ENCODE peak calls at places on chromosomes 3 and 15, in six cellular contexts. Q is IMR-90, Z is neuronal stem cell, R is H1, S is mesenchymal stem cell, N is trophoblast cell. D is an unnamed sample.

GRCh38 chr3:52670621-52671521 is 14.8 kb downstream of the PBRM1 start:
- DNase-seq in Q (peak; percentile 100), Z (no peak), R (no peak), S (peak; percentile 100), N (peak; percentile 99), D (no peak)

GRCh38 chr3:137020315-137020714 is 62.5 kb downstream of the IL20RB start:
- DNase-seq in Q (peak; percentile 27), Z (no peak), R (no peak), S (no peak), N (no peak), D (no peak)

GRCh38 chr15:90761629-90762028 is 44.5 kb downstream of the BLM start:
- DNase-seq in Q (no peak), Z (no peak), R (no peak), S (no peak), N (no peak), D (no peak)

GRCh38 chr3:151974067-151974466 is 100.6 kb downstream of the SUCNR1 start:
- DNase-seq in Q (peak; percentile 36), Z (no peak), R (no peak), S (peak; percentile 51), N (peak; percentile 59), D (no peak)

GRCh38 chr3:16841906-16842709 is 42.6 kb upstream of the PLCL2 start:
- DNase-seq in Q (no peak), Z (no peak), R (peak; percentile 53), S (no peak), N (no peak), D (peak; percentile 47)

GRCh38 chr3:45486926-45487325 is 98.5 kb downstream of the LARS2 start:
- DNase-seq in Q (no peak), Z (no peak), R (no peak), S (no peak), N (no peak), D (no peak)

GRCh38 chr3:158727499-158728377 is 4.5 kb downstream of the RARRES1 start:
- DNase-seq in Q (peak; percentile 83), Z (peak; percentile 45), R (no peak), S (peak; percentile 77), N (peak; percentile 88), D (peak; percentile 39)

GRCh38 chr15:50302581-50302980 is 37.1 kb upstream of the HDC start:
- DNase-seq in Q (no peak), Z (no peak), R (no peak), S (no peak), N (no peak), D (no peak)

GRCh38 chr15:62737551-62737950 is 305.0 kb upstream of the TPM1 start:
- DNase-seq in Q (no peak), Z (no peak), R (no peak), S (no peak), N (no peak), D (no peak)

GRCh38 chr3:171049831-171050444 is 23.4 kb upstream of the SLC2A2 start:
- DNase-seq in Q (peak; percentile 61), Z (peak; percentile 48), R (peak; percentile 65), S (peak; percentile 64), N (peak; percentile 66), D (peak; percentile 68)

GRCh38 chr3:8575364-8576104 is 69.1 kb downstream of the SSUH2 start:
- DNase-seq in Q (peak; percentile 51), Z (no peak), R (no peak), S (peak; percentile 61), N (no peak), D (no peak)

GRCh38 chr3:22977650-22978289 is 225.4 kb upstream of the UBE2E2 start:
- DNase-seq in Q (no peak), Z (no peak), R (no peak), S (no peak), N (peak; percentile 47), D (no peak)

GRCh38 chr3:11582123-11582968 is 61.4 kb downstream of the VGLL4 start:
- DNase-seq in Q (peak; percentile 89), Z (no peak), R (peak; percentile 62), S (peak; percentile 79), N (no peak), D (peak; percentile 61)

GRCh38 chr3:185423178-185423577 is 60.2 kb downstream of the MAP3K13 start:
- DNase-seq in Q (peak; percentile 35), Z (no peak), R (no peak), S (peak; percentile 21), N (peak; percentile 26), D (no peak)

GRCh38 chr3:114666613-114667012 is 372.8 kb downstream of the TIGIT start:
- DNase-seq in Q (no peak), Z (no peak), R (no peak), S (no peak), N (no peak), D (no peak)

GRCh38 chr3:195553268-195553667 is 10.1 kb upstream of the PPP1R2 start:
- DNase-seq in Q (no peak), Z (no peak), R (no peak), S (no peak), N (no peak), D (no peak)

GRCh38 chr15:66456211-66456610 is 41.4 kb downstream of the SNAPC5 start:
- DNase-seq in Q (peak; percentile 34), Z (no peak), R (no peak), S (no peak), N (no peak), D (no peak)

GRCh38 chr15:96693990-96694517 is 363.6 kb downstream of the NR2F2 start:
- DNase-seq in Q (no peak), Z (no peak), R (no peak), S (peak; percentile 49), N (no peak), D (no peak)

GRCh38 chr3:141111364-141112150 is 60.4 kb downstream of the SPSB4 start:
- DNase-seq in Q (no peak), Z (no peak), R (no peak), S (no peak), N (no peak), D (peak; percentile 4)

GRCh38 chr15:27222479-27222878 is 251.5 kb downstream of the GABRG3 start:
- DNase-seq in Q (no peak), Z (no peak), R (no peak), S (peak; percentile 29), N (no peak), D (no peak)

DNA sequence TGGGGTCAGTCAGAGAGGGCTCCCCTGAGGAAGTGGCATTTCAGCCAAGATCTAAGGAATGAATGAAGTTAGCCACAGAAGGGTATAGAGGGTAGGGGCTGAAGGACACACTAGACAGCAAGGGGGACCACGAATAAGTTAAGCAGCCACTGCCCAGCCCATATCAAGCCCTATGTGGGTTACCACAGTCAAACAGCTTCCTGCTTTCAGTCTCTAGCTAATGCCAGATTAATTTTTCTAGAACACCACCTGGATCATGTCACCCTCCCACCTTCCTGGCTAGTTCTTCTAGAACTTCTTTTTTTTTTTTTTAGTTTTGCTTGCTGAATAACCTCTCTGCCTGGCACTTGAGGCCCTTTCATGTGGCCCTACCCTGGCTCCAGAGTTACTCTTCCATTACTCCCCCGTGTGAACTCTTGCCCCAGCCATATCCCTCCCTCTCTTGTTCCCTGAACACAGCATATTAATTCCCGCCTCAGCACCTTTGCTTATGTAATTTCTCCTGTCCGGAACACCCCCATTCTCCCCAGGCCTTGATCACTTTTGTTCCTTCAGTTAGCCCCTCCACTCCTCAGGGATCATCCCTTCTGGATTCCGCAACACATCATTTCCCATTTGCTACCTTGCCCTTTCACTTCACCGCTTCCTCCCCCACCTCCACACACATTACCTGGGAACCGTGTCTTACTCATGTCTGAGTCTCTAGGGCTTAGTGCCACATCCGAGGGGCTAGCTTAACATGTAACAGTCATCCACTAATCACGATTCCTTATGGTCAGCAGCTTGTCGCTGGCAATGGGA is 20.6 kb upstream of the BNC1 start:
- DNase-seq in Q (peak; percentile 26), Z (no peak), R (no peak), S (no peak), N (no peak), D (no peak)
- H2AFZ ChIP-seq in Q (peak overlapping the region; percentile 54), Z (peak overlapping the region; percentile 53), R (peak overlapping the region; percentile 31), S (no peak overlapping the region), N (no peak overlapping the region), D (no peak overlapping the region)

DNA sequence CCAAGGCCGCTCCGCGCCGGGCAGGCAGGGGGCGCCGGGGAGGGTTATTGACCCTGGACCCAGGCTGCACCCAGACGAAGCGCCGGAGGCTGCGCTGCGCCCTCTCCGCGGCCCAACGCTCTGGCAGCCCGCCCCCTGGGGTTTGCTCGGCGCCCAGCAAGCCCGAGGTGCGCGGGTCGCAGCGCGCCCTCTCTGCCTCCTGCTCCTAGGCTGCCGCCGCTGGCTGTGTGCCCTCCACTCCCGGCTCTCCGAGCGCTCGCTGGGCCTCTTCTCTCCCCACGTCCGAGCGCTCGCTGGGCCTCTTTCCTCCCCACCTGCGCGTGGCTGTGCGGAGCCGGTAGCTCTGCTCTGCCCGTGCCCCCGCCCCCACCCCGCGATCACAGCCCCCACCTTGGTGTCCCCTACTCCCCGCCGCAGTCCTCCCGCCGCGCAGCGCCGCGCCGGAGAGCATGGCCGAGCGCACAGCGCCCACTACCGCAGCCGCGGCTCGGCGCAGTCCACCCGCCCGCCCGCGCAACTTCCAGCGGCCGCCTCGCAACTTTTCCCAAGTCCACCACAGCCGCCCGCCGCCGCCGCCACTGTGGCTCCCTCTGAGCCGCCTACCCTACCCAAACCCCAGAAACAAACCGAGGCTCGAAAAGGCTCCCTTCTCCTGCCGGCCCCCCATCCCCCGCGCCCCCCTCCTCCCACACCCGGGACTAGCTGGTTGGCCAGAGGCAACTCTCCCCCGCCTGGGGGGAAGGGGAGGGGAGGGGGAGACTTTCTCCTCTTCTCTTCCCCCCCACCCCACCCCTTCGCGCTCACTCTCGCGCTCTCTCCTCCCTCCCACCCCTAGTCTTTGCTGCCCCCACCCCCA is 1.1 kb downstream of the MECOM start:
- DNase-seq in Q (peak; percentile 57), Z (peak; percentile 85), R (peak; percentile 92), S (peak; percentile 50), N (peak; percentile 80), D (peak; percentile 85)
- H2BK120ac ChIP-seq in Q (no peak overlapping the region), Z (peak overlapping the region; percentile 74), R (no peak overlapping the region), S (no peak overlapping the region), N (peak overlapping the region; percentile 61), D (no peak overlapping the region)

GRCh38 chr15:64019764-64020163 is 26.5 kb downstream of the DAPK2 start:
- DNase-seq in Q (no peak), Z (no peak), R (no peak), S (no peak), N (no peak), D (no peak)
- H2AFZ ChIP-seq in Q (no peak overlapping the region), Z (no peak overlapping the region), R (no peak overlapping the region), S (no peak overlapping the region), N (no peak overlapping the region), D (no peak overlapping the region)

GRCh38 chr3:189137416-189137815 is 34.4 kb upstream of the TPRG1 start:
- DNase-seq in Q (no peak), Z (peak; percentile 20), R (no peak), S (no peak), N (no peak), D (no peak)
- H2BK120ac ChIP-seq in Q (no peak overlapping the region), Z (no peak overlapping the region), R (no peak overlapping the region), S (no peak overlapping the region), N (no peak overlapping the region), D (no peak overlapping the region)

DNA sequence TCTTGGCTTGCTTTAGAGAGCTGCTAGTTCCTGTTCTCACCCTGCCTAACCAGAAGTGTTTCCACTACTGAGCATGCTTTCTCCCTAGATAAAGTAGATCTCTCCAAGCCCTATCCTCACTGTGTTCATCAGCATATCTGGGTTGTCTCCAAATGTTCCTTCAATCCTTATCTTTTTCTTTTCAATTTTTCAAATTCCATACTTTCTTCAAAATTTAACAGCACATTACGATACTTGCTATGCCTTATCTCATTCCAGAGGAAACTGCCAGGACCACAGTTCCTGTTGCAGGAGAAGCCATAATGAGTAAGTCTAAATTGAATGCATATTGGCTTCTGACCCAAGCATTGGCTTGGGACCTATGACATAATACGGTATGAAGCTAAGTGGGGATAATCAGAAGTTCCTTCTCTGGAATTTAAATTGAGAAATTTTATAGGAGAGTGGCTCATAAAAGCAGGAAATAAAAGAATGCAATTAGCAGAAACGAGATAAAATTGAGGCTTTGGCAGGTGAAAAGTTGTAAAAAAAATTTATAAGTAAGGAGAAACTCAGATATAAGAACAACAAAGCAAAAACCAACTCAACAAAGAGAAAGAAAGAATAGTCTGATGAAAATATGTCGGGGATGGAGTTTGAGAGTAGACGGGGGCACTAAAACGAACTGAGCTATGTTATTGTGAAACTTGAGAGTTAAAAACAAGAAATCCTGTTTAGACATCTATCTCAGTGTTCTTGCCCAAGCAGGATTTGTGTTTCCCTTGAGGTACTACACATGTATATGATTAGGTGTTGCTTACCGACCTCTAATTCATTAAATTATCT is 631.7 kb upstream of the CCDC54 start:
- DNase-seq in Q (peak; percentile 76), Z (no peak), R (no peak), S (no peak), N (peak; percentile 76), D (no peak)
- H2AFZ ChIP-seq in Q (no peak overlapping the region), Z (no peak overlapping the region), R (no peak overlapping the region), S (no peak overlapping the region), N (no peak overlapping the region), D (no peak overlapping the region)

D was measured in H9.